ENCODE peak calls at places on chromosomes 4 and X, in five cellular contexts. One of them, this sample, is unnamed.

GRCh38 chr4:25448379-25449109 is 71.5 kb downstream of the ANAPC4 start:
- DNase-seq in astrocyte of the spinal cord: no peak
- DNase-seq in cardiac muscle cell: no peak
- DNase-seq in tibial nerve: no peak
- DNase-seq in SK-N-MC: peak; percentile 67
- DNase-seq in this sample: no peak

GRCh38 chr4:12724520-12724919 is 759.6 kb downstream of the RAB28 start:
- DNase-seq in astrocyte of the spinal cord: no peak
- DNase-seq in cardiac muscle cell: peak; percentile 20
- DNase-seq in tibial nerve: no peak
- DNase-seq in SK-N-MC: no peak
- DNase-seq in this sample: peak; percentile 3

GRCh38 chr4:142846105-142846728 is at the start of gene INPP4B:
- DNase-seq in astrocyte of the spinal cord: peak; percentile 56
- DNase-seq in cardiac muscle cell: peak; percentile 83
- DNase-seq in tibial nerve: peak; percentile 19
- DNase-seq in SK-N-MC: no peak
- DNase-seq in this sample: peak; percentile 11

GRCh38 chr4:106444557-106444956 is 76.0 kb upstream of the GIMD1 start:
- DNase-seq in astrocyte of the spinal cord: peak; percentile 32
- DNase-seq in cardiac muscle cell: no peak
- DNase-seq in tibial nerve: no peak
- DNase-seq in SK-N-MC: no peak
- DNase-seq in this sample: no peak

GRCh38 chr4:158816953-158817352 is 48.1 kb downstream of the FNIP2 start:
- DNase-seq in astrocyte of the spinal cord: no peak
- DNase-seq in cardiac muscle cell: no peak
- DNase-seq in tibial nerve: no peak
- DNase-seq in SK-N-MC: no peak
- DNase-seq in this sample: no peak

GRCh38 chrX:33149085-33149484 is 62.3 kb downstream of the DMD start:
- DNase-seq in astrocyte of the spinal cord: no peak
- DNase-seq in cardiac muscle cell: no peak
- DNase-seq in tibial nerve: no peak
- DNase-seq in SK-N-MC: no peak
- DNase-seq in this sample: no peak

GRCh38 chr4:17713779-17714178 is 67.6 kb downstream of the FAM184B start:
- DNase-seq in astrocyte of the spinal cord: no peak
- DNase-seq in cardiac muscle cell: no peak
- DNase-seq in tibial nerve: no peak
- DNase-seq in SK-N-MC: no peak
- DNase-seq in this sample: no peak

GRCh38 chrX:154730271-154730883 is 20.5 kb downstream of the GAB3 start:
- DNase-seq in astrocyte of the spinal cord: peak; percentile 68
- DNase-seq in cardiac muscle cell: no peak
- DNase-seq in tibial nerve: no peak
- DNase-seq in SK-N-MC: no peak
- DNase-seq in this sample: no peak

GRCh38 chr4:171265190-171265818 is 547.9 kb upstream of the GALNTL6 start:
- DNase-seq in astrocyte of the spinal cord: no peak
- DNase-seq in cardiac muscle cell: no peak
- DNase-seq in tibial nerve: no peak
- DNase-seq in SK-N-MC: no peak
- DNase-seq in this sample: no peak

GRCh38 chrX:145190801-145191389 is 56.4 kb upstream of the SPANXN1 start:
- DNase-seq in astrocyte of the spinal cord: no peak
- DNase-seq in cardiac muscle cell: peak; percentile 9
- DNase-seq in tibial nerve: no peak
- DNase-seq in SK-N-MC: no peak
- DNase-seq in this sample: peak; percentile 0

GRCh38 chr4:122854860-122855259 is 28.2 kb downstream of the FGF2 start:
- DNase-seq in astrocyte of the spinal cord: no peak
- DNase-seq in cardiac muscle cell: no peak
- DNase-seq in tibial nerve: no peak
- DNase-seq in SK-N-MC: no peak
- DNase-seq in this sample: no peak

GRCh38 chr4:17168571-17168970 is 270.1 kb upstream of the LDB2 start:
- DNase-seq in astrocyte of the spinal cord: peak; percentile 96
- DNase-seq in cardiac muscle cell: no peak
- DNase-seq in tibial nerve: no peak
- DNase-seq in SK-N-MC: no peak
- DNase-seq in this sample: no peak

GRCh38 chrX:95539041-95539440 is 1145.6 kb upstream of the DIAPH2 start:
- DNase-seq in astrocyte of the spinal cord: no peak
- DNase-seq in cardiac muscle cell: peak; percentile 68
- DNase-seq in tibial nerve: no peak
- DNase-seq in SK-N-MC: no peak
- DNase-seq in this sample: no peak

GRCh38 chrX:147738260-147738659 is 173.5 kb upstream of the FMR1 start:
- DNase-seq in astrocyte of the spinal cord: no peak
- DNase-seq in cardiac muscle cell: no peak
- DNase-seq in tibial nerve: no peak
- DNase-seq in SK-N-MC: no peak
- DNase-seq in this sample: peak; percentile 60

GRCh38 chr4:1511441-1512041 is 105.3 kb upstream of the NKX1-1 start:
- DNase-seq in astrocyte of the spinal cord: peak; percentile 21
- DNase-seq in cardiac muscle cell: no peak
- DNase-seq in tibial nerve: no peak
- DNase-seq in SK-N-MC: no peak
- DNase-seq in this sample: peak; percentile 42

GRCh38 chr4:132557660-132558059 is 591.4 kb upstream of the PCDH10 start:
- DNase-seq in astrocyte of the spinal cord: no peak
- DNase-seq in cardiac muscle cell: peak; percentile 12
- DNase-seq in tibial nerve: no peak
- DNase-seq in SK-N-MC: no peak
- DNase-seq in this sample: peak; percentile 21

GRCh38 chr4:154208424-154208823 is 283.2 kb downstream of the DCHS2 start:
- DNase-seq in astrocyte of the spinal cord: no peak
- DNase-seq in cardiac muscle cell: no peak
- DNase-seq in tibial nerve: no peak
- DNase-seq in SK-N-MC: no peak
- DNase-seq in this sample: no peak

GRCh38 chrX:106707771-106708454 is 18.6 kb upstream of the RNF128 start:
- DNase-seq in astrocyte of the spinal cord: peak; percentile 90
- DNase-seq in cardiac muscle cell: peak; percentile 43
- DNase-seq in tibial nerve: no peak
- DNase-seq in SK-N-MC: no peak
- DNase-seq in this sample: no peak

GRCh38 chrX:7948483-7948882 is 21.3 kb upstream of the PNPLA4 start:
- DNase-seq in astrocyte of the spinal cord: no peak
- DNase-seq in cardiac muscle cell: no peak
- DNase-seq in tibial nerve: no peak
- DNase-seq in SK-N-MC: no peak
- DNase-seq in this sample: no peak

GRCh38 chr4:6914448-6914847 is 4.8 kb downstream of the TBC1D14 start:
- DNase-seq in astrocyte of the spinal cord: no peak
- DNase-seq in cardiac muscle cell: no peak
- DNase-seq in tibial nerve: no peak
- DNase-seq in SK-N-MC: no peak
- DNase-seq in this sample: no peak

GRCh38 chr4:158741622-158742021 is 18.4 kb upstream of the PPID start:
- DNase-seq in astrocyte of the spinal cord: no peak
- DNase-seq in cardiac muscle cell: no peak
- DNase-seq in tibial nerve: no peak
- DNase-seq in SK-N-MC: no peak
- DNase-seq in this sample: no peak

GRCh38 chr4:26204911-26205368 is 115.9 kb upstream of the RBPJ start:
- DNase-seq in astrocyte of the spinal cord: no peak
- DNase-seq in cardiac muscle cell: no peak
- DNase-seq in tibial nerve: peak; percentile 33
- DNase-seq in SK-N-MC: no peak
- DNase-seq in this sample: no peak

GRCh38 chr4:14856076-14856926 is 146.0 kb upstream of the CPEB2 start:
- DNase-seq in astrocyte of the spinal cord: peak; percentile 99
- DNase-seq in cardiac muscle cell: no peak
- DNase-seq in tibial nerve: peak; percentile 17
- DNase-seq in SK-N-MC: no peak
- DNase-seq in this sample: no peak

GRCh38 chrX:24668111-24668510 is 21.0 kb upstream of the PCYT1B start:
- DNase-seq in astrocyte of the spinal cord: no peak
- DNase-seq in cardiac muscle cell: peak; percentile 72
- DNase-seq in tibial nerve: no peak
- DNase-seq in SK-N-MC: peak; percentile 68
- DNase-seq in this sample: no peak

GRCh38 chrX:78527263-78527662 is 131.9 kb downstream of the RTL3 start:
- DNase-seq in astrocyte of the spinal cord: peak; percentile 43
- DNase-seq in cardiac muscle cell: no peak
- DNase-seq in tibial nerve: no peak
- DNase-seq in SK-N-MC: no peak
- DNase-seq in this sample: no peak

GRCh38 chr4:80462537-80463207 is 127.1 kb downstream of the CFAP299 start:
- DNase-seq in astrocyte of the spinal cord: no peak
- DNase-seq in cardiac muscle cell: no peak
- DNase-seq in tibial nerve: no peak
- DNase-seq in SK-N-MC: no peak
- DNase-seq in this sample: no peak

GRCh38 chrX:11764602-11765067 is 6.6 kb downstream of the MSL3 start:
- DNase-seq in astrocyte of the spinal cord: no peak
- DNase-seq in cardiac muscle cell: no peak
- DNase-seq in tibial nerve: no peak
- DNase-seq in SK-N-MC: no peak
- DNase-seq in this sample: no peak

GRCh38 chr4:184117662-184118199 is 99.9 kb downstream of the ENPP6 start:
- DNase-seq in astrocyte of the spinal cord: no peak
- DNase-seq in cardiac muscle cell: no peak
- DNase-seq in tibial nerve: no peak
- DNase-seq in SK-N-MC: no peak
- DNase-seq in this sample: no peak

GRCh38 chr4:140764785-140765392 is 8.7 kb upstream of the TBC1D9 start:
- DNase-seq in astrocyte of the spinal cord: no peak
- DNase-seq in cardiac muscle cell: peak; percentile 38
- DNase-seq in tibial nerve: no peak
- DNase-seq in SK-N-MC: no peak
- DNase-seq in this sample: no peak

GRCh38 chrX:136823175-136823574 is 42.4 kb upstream of the ARHGEF6 start:
- DNase-seq in astrocyte of the spinal cord: peak; percentile 37
- DNase-seq in cardiac muscle cell: no peak
- DNase-seq in tibial nerve: no peak
- DNase-seq in SK-N-MC: no peak
- DNase-seq in this sample: no peak

GRCh38 chr4:48375651-48376291 is 34.4 kb downstream of the SLAIN2 start:
- DNase-seq in astrocyte of the spinal cord: peak; percentile 89
- DNase-seq in cardiac muscle cell: no peak
- DNase-seq in tibial nerve: no peak
- DNase-seq in SK-N-MC: no peak
- DNase-seq in this sample: no peak

GRCh38 chr4:105145059-105145912 is 1.4 kb upstream of the TET2 start:
- DNase-seq in astrocyte of the spinal cord: peak; percentile 20
- DNase-seq in cardiac muscle cell: peak; percentile 3
- DNase-seq in tibial nerve: no peak
- DNase-seq in SK-N-MC: no peak
- DNase-seq in this sample: no peak

GRCh38 chr4:37454263-37454800 is 209.8 kb downstream of the NWD2 start:
- DNase-seq in astrocyte of the spinal cord: no peak
- DNase-seq in cardiac muscle cell: no peak
- DNase-seq in tibial nerve: no peak
- DNase-seq in SK-N-MC: no peak
- DNase-seq in this sample: no peak
- H3K4me3 ChIP-seq in astrocyte of the spinal cord: peak overlapping the region; percentile 28
- H3K4me3 ChIP-seq in cardiac muscle cell: peak overlapping the region; percentile 48
- H3K4me3 ChIP-seq in tibial nerve: peak overlapping the region; percentile 50
- H3K4me3 ChIP-seq in SK-N-MC: no peak overlapping the region
- H3K4me3 ChIP-seq in this sample: no peak overlapping the region

GRCh38 chr4:155789391-155789790 is 30.6 kb downstream of the GUCY1B1 start:
- DNase-seq in astrocyte of the spinal cord: no peak
- DNase-seq in cardiac muscle cell: no peak
- DNase-seq in tibial nerve: no peak
- DNase-seq in SK-N-MC: no peak
- DNase-seq in this sample: no peak
- H3K4me3 ChIP-seq in astrocyte of the spinal cord: no peak overlapping the region
- H3K4me3 ChIP-seq in cardiac muscle cell: no peak overlapping the region
- H3K4me3 ChIP-seq in tibial nerve: no peak overlapping the region
- H3K4me3 ChIP-seq in SK-N-MC: no peak overlapping the region
- H3K4me3 ChIP-seq in this sample: no peak overlapping the region

GRCh38 chr4:10596586-10597285 is 87.8 kb downstream of the CLNK start:
- DNase-seq in astrocyte of the spinal cord: peak; percentile 39
- DNase-seq in cardiac muscle cell: no peak
- DNase-seq in tibial nerve: no peak
- DNase-seq in SK-N-MC: no peak
- DNase-seq in this sample: no peak
- H3K4me3 ChIP-seq in astrocyte of the spinal cord: no peak overlapping the region
- H3K4me3 ChIP-seq in cardiac muscle cell: no peak overlapping the region
- H3K4me3 ChIP-seq in tibial nerve: no peak overlapping the region
- H3K4me3 ChIP-seq in SK-N-MC: no peak overlapping the region
- H3K4me3 ChIP-seq in this sample: no peak overlapping the region

GRCh38 chrX:129983575-129984131 is 1.2 kb downstream of the BCORL1 start:
- DNase-seq in astrocyte of the spinal cord: no peak
- DNase-seq in cardiac muscle cell: peak; percentile 56
- DNase-seq in tibial nerve: no peak
- DNase-seq in SK-N-MC: no peak
- DNase-seq in this sample: no peak

GRCh38 chrX:129981752-129982299 is 609 bp upstream of the BCORL1 start:
- DNase-seq in astrocyte of the spinal cord: no peak
- DNase-seq in cardiac muscle cell: no peak
- DNase-seq in tibial nerve: no peak
- DNase-seq in SK-N-MC: no peak
- DNase-seq in this sample: no peak

GRCh38 chrX:129981207-129981553 is 1.3 kb upstream of the BCORL1 start:
- DNase-seq in astrocyte of the spinal cord: no peak
- DNase-seq in cardiac muscle cell: no peak
- DNase-seq in tibial nerve: no peak
- DNase-seq in SK-N-MC: no peak
- DNase-seq in this sample: no peak

GRCh38 chrX:129984196-129984962 is 1.9 kb downstream of the BCORL1 start:
- DNase-seq in astrocyte of the spinal cord: no peak
- DNase-seq in cardiac muscle cell: no peak
- DNase-seq in tibial nerve: no peak
- DNase-seq in SK-N-MC: no peak
- DNase-seq in this sample: no peak

DNA sequence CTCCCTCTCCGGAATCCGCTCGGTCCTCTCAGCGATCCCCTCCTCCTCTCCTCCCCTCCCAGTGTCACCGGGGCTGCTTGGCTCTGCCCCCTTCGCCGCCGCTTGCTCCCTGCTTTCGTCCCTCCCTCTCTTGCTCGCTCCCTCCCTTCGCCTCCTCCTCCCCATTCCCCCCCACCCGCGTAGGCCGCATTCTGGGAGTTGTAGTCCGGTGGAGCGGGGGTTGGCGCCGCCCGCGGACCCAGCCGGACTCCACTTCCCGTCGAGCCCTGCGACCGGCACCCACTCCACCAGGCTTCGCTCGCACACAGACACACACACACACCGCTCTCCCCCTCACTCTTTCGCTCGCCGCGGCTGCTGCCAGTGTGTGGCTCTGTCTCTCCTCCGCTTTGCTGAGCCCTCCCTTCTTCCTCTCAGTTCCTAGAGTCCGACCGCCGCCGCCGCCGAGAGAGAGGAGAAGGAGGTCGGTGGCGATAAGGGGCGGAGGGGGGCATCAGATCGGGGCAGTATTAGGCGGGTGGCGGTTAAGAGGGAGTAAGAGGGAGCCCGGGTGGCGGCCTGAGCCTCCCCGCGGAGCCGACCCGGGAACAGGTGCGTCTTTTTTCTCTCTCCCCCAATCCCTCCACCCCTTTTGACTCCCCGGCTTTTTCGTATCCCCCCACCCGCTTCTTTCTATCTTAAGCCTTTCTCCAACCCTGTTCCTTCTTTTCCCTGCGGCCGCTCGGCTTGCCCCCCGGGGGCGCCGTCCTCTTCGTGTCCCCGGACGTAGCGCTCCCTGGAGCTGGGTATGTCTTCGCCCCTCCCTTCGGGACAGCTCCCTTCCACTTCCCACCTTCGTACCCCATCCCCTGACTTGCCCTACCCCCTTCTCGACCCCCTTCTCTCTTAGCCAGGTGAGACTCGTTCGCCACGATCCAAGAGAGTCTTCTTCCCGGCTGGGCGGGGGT is at the start of gene BCORL1:
- DNase-seq in astrocyte of the spinal cord: peak; percentile 93
- DNase-seq in cardiac muscle cell: peak; percentile 91
- DNase-seq in tibial nerve: peak; percentile 82
- DNase-seq in SK-N-MC: peak; percentile 50
- DNase-seq in this sample: peak; percentile 89
- H3K4me3 ChIP-seq in astrocyte of the spinal cord: no peak within 1 kb of the TSS
- H3K4me3 ChIP-seq in cardiac muscle cell: peak within 1 kb of the TSS; percentile 39
- H3K4me3 ChIP-seq in tibial nerve: no peak within 1 kb of the TSS
- H3K4me3 ChIP-seq in SK-N-MC: peak within 1 kb of the TSS; percentile 76
- H3K4me3 ChIP-seq in this sample: peak within 1 kb of the TSS; percentile 30